ENCODE peak calls at places on chromosome 10, in five cellular contexts. G is HFFc6, Y is NCI-H1092, F is ACHN, N is T-helper 9 cell. V is an unnamed sample.

GRCh38 chr10:54653518-54653917 is 147.5 kb downstream of the PCDH15 start:
- DNase-seq in G (no peak), Y (no peak), F (no peak), N (no peak), V (no peak)

GRCh38 chr10:101228682-101229274 is 485 bp downstream of the LBX1 start:
- DNase-seq in G (no peak), Y (no peak), F (no peak), N (no peak), V (no peak)

GRCh38 chr10:78433063-78433717 is 399.5 kb downstream of the RPS24 start:
- DNase-seq in G (no peak), Y (no peak), F (no peak), N (no peak), V (no peak)

GRCh38 chr10:92757066-92757716 is 67.4 kb downstream of the HHEX start:
- DNase-seq in G (peak; percentile 72), Y (no peak), F (peak; percentile 8), N (no peak), V (peak; percentile 82)

GRCh38 chr10:113056468-113057021 is 106.5 kb downstream of the TCF7L2 start:
- DNase-seq in G (peak; percentile 59), Y (no peak), F (no peak), N (no peak), V (peak; percentile 84)

GRCh38 chr10:102375250-102375649 is 20.3 kb upstream of the NFKB2 start:
- DNase-seq in G (no peak), Y (no peak), F (no peak), N (no peak), V (no peak)

GRCh38 chr10:91198781-91199180 is 21.7 kb upstream of the PCGF5 start:
- DNase-seq in G (peak; percentile 20), Y (no peak), F (no peak), N (no peak), V (peak; percentile 68)

GRCh38 chr10:33506838-33507661 is 172.6 kb upstream of the NRP1 start:
- DNase-seq in G (no peak), Y (no peak), F (no peak), N (no peak), V (peak; percentile 43)

GRCh38 chr10:94038024-94038423 is 44.3 kb downstream of the PLCE1 start:
- DNase-seq in G (no peak), Y (no peak), F (peak; percentile 89), N (no peak), V (peak; percentile 25)

GRCh38 chr10:12427276-12427675 is 77.9 kb downstream of the CAMK1D start:
- DNase-seq in G (no peak), Y (no peak), F (no peak), N (no peak), V (no peak)

GRCh38 chr10:71068811-71069411 is 143.5 kb upstream of the UNC5B start:
- DNase-seq in G (peak; percentile 11), Y (no peak), F (peak; percentile 45), N (no peak), V (no peak)